ENCODE peak calls at places on chromosomes 1 and 21, in five cellular contexts. N is GM12878, Q is K562, H is HCT116, L is HepG2. Y is an unnamed sample.

GRCh38 chr1:188497020-188497419 is 1668.3 kb downstream of the PLA2G4A start:
- DNase-seq in Q (no peak), H (no peak), N (no peak), L (no peak), Y (no peak)

GRCh38 chr1:171160611-171161354 is 24.3 kb upstream of the FMO2 start:
- DNase-seq in L (peak; percentile 49), Q (no peak), H (no peak), N (no peak), Y (no peak)

GRCh38 chr1:205326812-205327466 is 5.4 kb upstream of the NUAK2 start:
- DNase-seq in L (no peak), H (no peak), N (no peak), Q (no peak), Y (no peak)

GRCh38 chr1:21149430-21149861 is 27.3 kb downstream of the EIF4G3 start:
- DNase-seq in L (no peak), N (no peak), H (peak; percentile 6), Q (no peak), Y (no peak)

GRCh38 chr1:107198581-107198980 is 57.7 kb downstream of the NTNG1 start:
- DNase-seq in L (no peak), Q (no peak), H (no peak), N (no peak), Y (no peak)

GRCh38 chr1:172630868-172631267 is 28.0 kb upstream of the FASLG start:
- DNase-seq in L (peak; percentile 8), Q (no peak), N (no peak), H (no peak), Y (no peak)

GRCh38 chr1:154863702-154864174 is 6.3 kb downstream of the KCNN3 start:
- DNase-seq in N (peak; percentile 85), H (peak; percentile 42), L (peak; percentile 34), Q (peak; percentile 74), Y (peak; percentile 76)

GRCh38 chr1:220789532-220790147 is 2.9 kb downstream of the MTARC1 start:
- DNase-seq in H (no peak), Q (no peak), N (no peak), L (peak; percentile 27), Y (no peak)

GRCh38 chr1:185369786-185370185 is 52.7 kb upstream of the IVNS1ABP start:
- DNase-seq in N (no peak), L (no peak), H (no peak), Q (no peak), Y (no peak)

GRCh38 chr1:2800664-2801045 is 838 bp downstream of the TTC34 start:
- DNase-seq in H (no peak), Q (no peak), L (no peak), N (no peak), Y (no peak)

GRCh38 chr21:41817228-41817627 is 50.4 kb upstream of the RIPK4 start:
- DNase-seq in H (peak; percentile 33), N (no peak), Q (peak; percentile 79), L (peak; percentile 44), Y (no peak)

GRCh38 chr1:161706116-161706482 is 930 bp upstream of the FCRLA start:
- DNase-seq in N (no peak), H (no peak), L (no peak), Q (no peak), Y (no peak)
- H3K27ac ChIP-seq in N (peak overlapping the region; percentile 85), H (no peak overlapping the region), L (no peak overlapping the region), Q (peak overlapping the region; percentile 48), Y (no peak overlapping the region)

DNA sequence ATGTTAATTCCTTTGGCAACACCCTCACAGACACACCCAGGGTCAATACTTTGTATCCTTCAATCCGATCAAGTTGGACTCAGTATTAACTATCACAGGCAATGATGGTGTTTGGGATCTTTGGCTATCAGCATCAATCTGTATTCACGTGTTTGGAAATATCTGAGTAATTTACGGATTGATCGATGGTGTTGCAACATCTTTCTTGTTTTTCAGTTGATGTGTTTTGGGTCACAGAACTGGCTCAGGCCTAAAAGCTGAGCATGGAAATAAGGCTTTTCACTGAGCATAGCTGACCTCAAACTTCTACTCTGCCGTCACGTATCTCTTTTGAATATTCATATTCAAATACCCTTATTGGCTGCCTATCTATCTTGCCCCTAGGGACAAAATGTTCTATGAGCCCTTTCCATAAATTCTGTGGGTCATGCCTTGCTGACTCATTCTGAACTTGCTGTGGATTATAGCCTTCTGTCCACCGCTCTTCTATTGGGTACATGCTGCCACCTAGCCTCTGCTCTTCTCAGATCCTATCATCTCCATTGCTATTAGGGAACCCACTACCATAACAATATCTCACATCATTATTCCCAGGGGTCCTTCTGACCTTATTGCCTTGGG is 156.0 kb downstream of the PDE4B start:
- DNase-seq in N (no peak), H (peak; percentile 7), L (no peak), Q (peak; percentile 19), Y (no peak)
- TF ChIP-seq SP1 in N (no peak), H (no peak), L (no peak), Q (no peak), Y (no peak)

GRCh38 chr1:62274496-62274895 is 44.7 kb downstream of the KANK4 start:
- DNase-seq in L (no peak), N (no peak), H (no peak), Q (no peak), Y (no peak)
- H3K27ac ChIP-seq in L (no peak overlapping the region), N (no peak overlapping the region), H (no peak overlapping the region), Q (no peak overlapping the region), Y (no peak overlapping the region)

GRCh38 chr1:203673550-203674411 is 47.1 kb downstream of the ATP2B4 start:
- DNase-seq in L (peak; percentile 30), H (peak; percentile 90), N (no peak), Q (peak; percentile 81), Y (no peak)

GRCh38 chr1:203669739-203670138 is 43.1 kb downstream of the ATP2B4 start:
- DNase-seq in Q (no peak), H (peak; percentile 46), N (no peak), L (peak; percentile 73), Y (no peak)

GRCh38 chr1:203671808-203672207 is 45.2 kb downstream of the ATP2B4 start:
- DNase-seq in Q (no peak), N (no peak), H (no peak), L (no peak), Y (no peak)

GRCh38 chr1:203671047-203671446 is 44.4 kb downstream of the ATP2B4 start:
- DNase-seq in Q (no peak), H (no peak), N (no peak), L (no peak), Y (no peak)

DNA sequence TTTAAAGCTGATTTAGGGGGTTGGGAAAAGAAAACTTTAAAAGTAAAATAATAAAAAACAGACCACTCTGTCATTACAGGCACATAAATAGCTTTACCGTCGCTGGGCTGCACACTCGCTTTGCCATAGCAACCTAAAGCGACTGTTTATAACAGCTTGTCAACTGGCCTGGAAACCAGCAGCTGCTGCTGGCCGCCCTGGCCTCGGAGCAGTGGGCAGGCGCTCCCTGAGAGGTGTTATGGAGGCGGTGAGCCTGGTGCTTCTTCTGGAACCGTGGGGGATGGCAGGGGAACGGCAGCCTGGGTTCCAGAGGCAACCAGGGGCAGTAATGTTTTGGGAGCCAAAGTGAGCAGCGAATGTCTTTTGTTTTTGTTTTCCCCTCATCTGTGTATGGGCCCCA is 45.7 kb downstream of the ATP2B4 start:
- DNase-seq in N (no peak), Q (no peak), H (no peak), L (no peak), Y (no peak)
- TF ChIP-seq SP1 in N (no peak), Q (no peak), H (no peak), L (no peak), Y (no peak)

DNA sequence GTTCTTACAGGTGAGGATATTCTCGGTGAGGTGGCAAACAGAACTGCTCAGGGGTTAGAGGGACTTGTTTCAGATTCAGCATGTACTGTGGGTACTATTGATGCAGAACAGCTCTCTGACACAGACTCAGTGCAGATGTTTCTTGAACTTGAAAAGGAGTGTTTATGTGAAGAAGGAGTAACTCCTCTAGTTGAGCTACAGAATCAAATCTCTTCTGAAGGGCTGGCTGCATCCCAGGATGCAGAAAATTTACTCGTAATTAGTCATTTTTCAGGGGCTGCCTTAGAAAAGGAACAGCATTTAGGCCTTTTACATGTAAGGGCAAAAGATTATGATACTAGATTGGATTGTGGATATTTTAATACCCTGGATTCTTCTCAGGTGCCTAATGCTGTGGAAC is 79.9 kb upstream of the BMP8A start:
- DNase-seq in H (no peak), Q (no peak), L (no peak), N (no peak), Y (no peak)
- H3K27ac ChIP-seq in H (no peak overlapping the region), Q (no peak overlapping the region), L (no peak overlapping the region), N (peak overlapping the region; percentile 51), Y (no peak overlapping the region)

DNA sequence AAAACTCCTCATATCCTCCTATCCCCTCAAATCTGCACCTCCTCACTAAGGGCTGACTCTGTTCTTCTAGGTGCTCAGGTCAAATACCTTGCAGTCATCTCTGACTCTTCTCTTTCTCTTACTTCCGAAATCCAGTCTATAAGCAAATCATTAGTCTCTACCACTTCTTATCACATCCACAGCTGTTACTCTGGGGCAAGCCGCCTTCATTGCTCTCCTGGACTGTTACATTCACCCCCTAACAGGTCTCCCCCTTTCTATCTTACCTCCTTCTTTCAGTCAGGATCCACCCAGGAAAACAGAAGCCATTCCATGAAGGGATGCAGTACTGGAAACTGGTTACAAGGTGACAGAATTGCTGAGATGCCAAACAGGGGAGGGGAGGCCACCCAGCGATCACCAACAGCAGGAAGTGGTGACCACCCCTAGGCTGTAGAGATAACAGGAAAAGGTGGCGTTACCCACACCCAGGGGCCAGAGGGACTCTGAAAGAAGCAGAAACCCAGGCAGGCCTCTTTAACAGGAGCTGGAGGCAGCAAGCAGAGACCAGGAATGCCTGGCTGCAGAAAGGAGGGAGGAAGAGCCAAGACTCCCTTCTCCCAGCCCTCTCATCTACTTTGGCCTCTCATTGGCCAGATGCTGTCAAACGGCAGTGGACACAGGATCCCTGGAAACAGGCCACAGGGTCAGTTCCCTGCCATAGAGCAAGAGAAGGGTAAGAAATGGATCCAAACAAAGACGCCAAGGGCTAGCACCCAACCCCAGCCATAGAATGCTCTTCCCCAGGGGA is 55.5 kb upstream of the FOXO6 start:
- DNase-seq in L (no peak), H (no peak), Q (no peak), N (no peak), Y (peak; percentile 44)
- TF ChIP-seq SP1 in L (no peak), H (no peak), Q (no peak), N (no peak), Y (no peak)